ENCODE peak calls at places on chromosomes 12 and 14, in eight cellular contexts. One of them, this sample, is unnamed.

GRCh38 chr14:36515105-36515593 is 4.9 kb downstream of the NKX2-1 start:
- DNase-seq in AG10803: no peak
- DNase-seq in foreskin fibroblast: no peak
- DNase-seq in activated T-helper 1 cell treated with anti-CD3 and anti-CD28 coated beads, Interleukin-2, amount 50 U/mL, for 16 hours: no peak
- DNase-seq in nephron progenitor cell: no peak
- DNase-seq in GM12891: no peak
- DNase-seq in GM20000: no peak
- DNase-seq in GM12878: no peak
- DNase-seq in this sample: no peak

GRCh38 chr12:95548056-95548538 is 3.2 kb downstream of the USP44 start:
- DNase-seq in AG10803: no peak
- DNase-seq in nephron progenitor cell: no peak
- DNase-seq in GM12891: peak; percentile 20
- DNase-seq in GM12878: no peak
- DNase-seq in activated T-helper 1 cell treated with anti-CD3 and anti-CD28 coated beads, Interleukin-2, amount 50 U/mL, for 16 hours: no peak
- DNase-seq in foreskin fibroblast: peak; percentile 17
- DNase-seq in GM20000: peak; percentile 43
- DNase-seq in this sample: no peak

GRCh38 chr12:64767495-64767894 is 8.3 kb upstream of the GNS start:
- DNase-seq in foreskin fibroblast: no peak
- DNase-seq in GM12891: no peak
- DNase-seq in activated T-helper 1 cell treated with anti-CD3 and anti-CD28 coated beads, Interleukin-2, amount 50 U/mL, for 16 hours: no peak
- DNase-seq in GM12878: no peak
- DNase-seq in GM20000: no peak
- DNase-seq in nephron progenitor cell: no peak
- DNase-seq in AG10803: no peak
- DNase-seq in this sample: no peak

GRCh38 chr12:55724226-55724939 is 4.2 kb downstream of the RDH5 start:
- DNase-seq in AG10803: peak; percentile 70
- DNase-seq in foreskin fibroblast: peak; percentile 71
- DNase-seq in activated T-helper 1 cell treated with anti-CD3 and anti-CD28 coated beads, Interleukin-2, amount 50 U/mL, for 16 hours: peak; percentile 38
- DNase-seq in GM12891: no peak
- DNase-seq in nephron progenitor cell: peak; percentile 54
- DNase-seq in GM20000: no peak
- DNase-seq in GM12878: no peak
- DNase-seq in this sample: no peak

GRCh38 chr12:123696641-123697040 is 15.5 kb upstream of the ATP6V0A2 start:
- DNase-seq in activated T-helper 1 cell treated with anti-CD3 and anti-CD28 coated beads, Interleukin-2, amount 50 U/mL, for 16 hours: no peak
- DNase-seq in AG10803: no peak
- DNase-seq in GM12878: no peak
- DNase-seq in GM12891: no peak
- DNase-seq in nephron progenitor cell: no peak
- DNase-seq in foreskin fibroblast: no peak
- DNase-seq in GM20000: no peak
- DNase-seq in this sample: no peak

GRCh38 chr12:75480469-75480949 is at the start of gene GLIPR1:
- DNase-seq in activated T-helper 1 cell treated with anti-CD3 and anti-CD28 coated beads, Interleukin-2, amount 50 U/mL, for 16 hours: peak; percentile 45
- DNase-seq in GM20000: peak; percentile 69
- DNase-seq in GM12891: peak; percentile 20
- DNase-seq in foreskin fibroblast: peak; percentile 98
- DNase-seq in nephron progenitor cell: no peak
- DNase-seq in AG10803: peak; percentile 99
- DNase-seq in GM12878: peak; percentile 72
- DNase-seq in this sample: peak; percentile 46

GRCh38 chr12:124308741-124309140 is 13.8 kb downstream of the RFLNA start:
- DNase-seq in GM12878: no peak
- DNase-seq in GM12891: no peak
- DNase-seq in nephron progenitor cell: no peak
- DNase-seq in AG10803: no peak
- DNase-seq in GM20000: no peak
- DNase-seq in activated T-helper 1 cell treated with anti-CD3 and anti-CD28 coated beads, Interleukin-2, amount 50 U/mL, for 16 hours: no peak
- DNase-seq in foreskin fibroblast: no peak
- DNase-seq in this sample: no peak

GRCh38 chr14:58501214-58501816 is 73.8 kb downstream of the KIAA0586 start:
- DNase-seq in AG10803: peak; percentile 85
- DNase-seq in activated T-helper 1 cell treated with anti-CD3 and anti-CD28 coated beads, Interleukin-2, amount 50 U/mL, for 16 hours: no peak
- DNase-seq in foreskin fibroblast: peak; percentile 63
- DNase-seq in nephron progenitor cell: peak; percentile 27
- DNase-seq in GM12878: peak; percentile 30
- DNase-seq in GM20000: peak; percentile 26
- DNase-seq in GM12891: no peak
- DNase-seq in this sample: peak; percentile 17

GRCh38 chr14:99521176-99522024 is 40.2 kb downstream of the CCNK start:
- DNase-seq in GM12878: no peak
- DNase-seq in foreskin fibroblast: no peak
- DNase-seq in nephron progenitor cell: peak; percentile 10
- DNase-seq in GM12891: no peak
- DNase-seq in AG10803: no peak
- DNase-seq in GM20000: no peak
- DNase-seq in activated T-helper 1 cell treated with anti-CD3 and anti-CD28 coated beads, Interleukin-2, amount 50 U/mL, for 16 hours: no peak
- DNase-seq in this sample: no peak

GRCh38 chr14:103607039-103607668 is 21.9 kb upstream of the KLC1 start:
- DNase-seq in GM12891: peak; percentile 62
- DNase-seq in AG10803: peak; percentile 95
- DNase-seq in nephron progenitor cell: peak; percentile 24
- DNase-seq in GM12878: peak; percentile 62
- DNase-seq in foreskin fibroblast: peak; percentile 85
- DNase-seq in GM20000: peak; percentile 47
- DNase-seq in activated T-helper 1 cell treated with anti-CD3 and anti-CD28 coated beads, Interleukin-2, amount 50 U/mL, for 16 hours: peak; percentile 21
- DNase-seq in this sample: peak; percentile 48

GRCh38 chr12:81125691-81126090 is 47.8 kb downstream of the ACSS3 start:
- DNase-seq in foreskin fibroblast: no peak
- DNase-seq in GM12878: no peak
- DNase-seq in GM12891: no peak
- DNase-seq in activated T-helper 1 cell treated with anti-CD3 and anti-CD28 coated beads, Interleukin-2, amount 50 U/mL, for 16 hours: no peak
- DNase-seq in GM20000: no peak
- DNase-seq in AG10803: no peak
- DNase-seq in nephron progenitor cell: no peak
- DNase-seq in this sample: no peak

GRCh38 chr12:51307655-51308593 is 16.1 kb downstream of the BIN2 start:
- DNase-seq in GM20000: no peak
- DNase-seq in nephron progenitor cell: no peak
- DNase-seq in foreskin fibroblast: peak; percentile 86
- DNase-seq in AG10803: peak; percentile 77
- DNase-seq in GM12891: no peak
- DNase-seq in activated T-helper 1 cell treated with anti-CD3 and anti-CD28 coated beads, Interleukin-2, amount 50 U/mL, for 16 hours: no peak
- DNase-seq in GM12878: no peak
- DNase-seq in this sample: no peak

GRCh38 chr12:41606741-41607460 is 418.8 kb downstream of the PDZRN4 start:
- DNase-seq in foreskin fibroblast: no peak
- DNase-seq in nephron progenitor cell: no peak
- DNase-seq in activated T-helper 1 cell treated with anti-CD3 and anti-CD28 coated beads, Interleukin-2, amount 50 U/mL, for 16 hours: no peak
- DNase-seq in GM12878: no peak
- DNase-seq in GM20000: no peak
- DNase-seq in AG10803: no peak
- DNase-seq in GM12891: no peak
- DNase-seq in this sample: no peak